ENCODE peak calls at places on chromosomes 13 and 19, in ten cellular contexts. One of them, this sample, is unnamed.
A peak's percentile ranks its signal among the peaks of the same experiment; 100 is the strongest.

GRCh38 chr13:98528663-98529064 is 48.2 kb downstream of the STK24 start:
- DNase-seq in ovary: no peak
- DNase-seq in T-helper 2 cell: no peak
- DNase-seq in lower leg skin: no peak
- DNase-seq in body of pancreas: no peak
- DNase-seq in stimulated activated CD4-positive, alpha-beta T cell treated with anti-CD3 and anti-CD28 coated beads, Interleukin-15, amount 100 ng/mL, for 1 hour: no peak
- DNase-seq in NCI-H1694 treated with DMSO at 0.1 percent for 48 hours: no peak
- DNase-seq in nucleus accumbens: no peak
- DNase-seq in activated CD8-positive, alpha-beta memory T cell treated with anti-CD3 and anti-CD28 coated beads for 48 hours: no peak
- DNase-seq in cardiac muscle cell: no peak
- DNase-seq in this sample: no peak

GRCh38 chr13:63643543-63643942 is 2227.9 kb upstream of the PCDH20 start:
- DNase-seq in ovary: no peak
- DNase-seq in T-helper 2 cell: no peak
- DNase-seq in lower leg skin: no peak
- DNase-seq in body of pancreas: no peak
- DNase-seq in stimulated activated CD4-positive, alpha-beta T cell treated with anti-CD3 and anti-CD28 coated beads, Interleukin-15, amount 100 ng/mL, for 1 hour: no peak
- DNase-seq in NCI-H1694 treated with DMSO at 0.1 percent for 48 hours: no peak
- DNase-seq in nucleus accumbens: no peak
- DNase-seq in activated CD8-positive, alpha-beta memory T cell treated with anti-CD3 and anti-CD28 coated beads for 48 hours: no peak
- DNase-seq in cardiac muscle cell: no peak
- DNase-seq in this sample: no peak

GRCh38 chr19:2362039-2362969 is 2.2 kb downstream of the TMPRSS9 start:
- DNase-seq in ovary: no peak
- DNase-seq in T-helper 2 cell: no peak
- DNase-seq in lower leg skin: no peak
- DNase-seq in body of pancreas: no peak
- DNase-seq in stimulated activated CD4-positive, alpha-beta T cell treated with anti-CD3 and anti-CD28 coated beads, Interleukin-15, amount 100 ng/mL, for 1 hour: no peak
- DNase-seq in NCI-H1694 treated with DMSO at 0.1 percent for 48 hours: no peak
- DNase-seq in nucleus accumbens: no peak
- DNase-seq in activated CD8-positive, alpha-beta memory T cell treated with anti-CD3 and anti-CD28 coated beads for 48 hours: no peak
- DNase-seq in cardiac muscle cell: no peak
- DNase-seq in this sample: no peak

GRCh38 chr19:634975-635652 is 1.8 kb upstream of the POLRMT start:
- DNase-seq in ovary: no peak
- DNase-seq in T-helper 2 cell: no peak
- DNase-seq in lower leg skin: no peak
- DNase-seq in body of pancreas: no peak
- DNase-seq in stimulated activated CD4-positive, alpha-beta T cell treated with anti-CD3 and anti-CD28 coated beads, Interleukin-15, amount 100 ng/mL, for 1 hour: no peak
- DNase-seq in NCI-H1694 treated with DMSO at 0.1 percent for 48 hours: no peak
- DNase-seq in nucleus accumbens: no peak
- DNase-seq in activated CD8-positive, alpha-beta memory T cell treated with anti-CD3 and anti-CD28 coated beads for 48 hours: no peak
- DNase-seq in cardiac muscle cell: no peak
- DNase-seq in this sample: no peak

GRCh38 chr19:39125554-39126311 is at the start of gene PAK4:
- DNase-seq in ovary: peak; percentile 98
- DNase-seq in T-helper 2 cell: peak; percentile 95
- DNase-seq in lower leg skin: peak; percentile 97
- DNase-seq in body of pancreas: peak; percentile 99
- DNase-seq in stimulated activated CD4-positive, alpha-beta T cell treated with anti-CD3 and anti-CD28 coated beads, Interleukin-15, amount 100 ng/mL, for 1 hour: peak; percentile 94
- DNase-seq in NCI-H1694 treated with DMSO at 0.1 percent for 48 hours: peak; percentile 96
- DNase-seq in nucleus accumbens: peak; percentile 94
- DNase-seq in activated CD8-positive, alpha-beta memory T cell treated with anti-CD3 and anti-CD28 coated beads for 48 hours: peak; percentile 98
- DNase-seq in cardiac muscle cell: peak; percentile 98
- DNase-seq in this sample: peak; percentile 100

GRCh38 chr19:54928299-54928698 is 19.0 kb downstream of the NLRP7 start:
- DNase-seq in ovary: no peak
- DNase-seq in T-helper 2 cell: no peak
- DNase-seq in lower leg skin: no peak
- DNase-seq in body of pancreas: no peak
- DNase-seq in stimulated activated CD4-positive, alpha-beta T cell treated with anti-CD3 and anti-CD28 coated beads, Interleukin-15, amount 100 ng/mL, for 1 hour: no peak
- DNase-seq in NCI-H1694 treated with DMSO at 0.1 percent for 48 hours: no peak
- DNase-seq in nucleus accumbens: no peak
- DNase-seq in activated CD8-positive, alpha-beta memory T cell treated with anti-CD3 and anti-CD28 coated beads for 48 hours: no peak
- DNase-seq in cardiac muscle cell: no peak
- DNase-seq in this sample: no peak

GRCh38 chr19:13796301-13797057 is 1.2 kb downstream of the ZSWIM4 start:
- DNase-seq in ovary: peak; percentile 82
- DNase-seq in T-helper 2 cell: no peak
- DNase-seq in lower leg skin: peak; percentile 60
- DNase-seq in body of pancreas: peak; percentile 76
- DNase-seq in stimulated activated CD4-positive, alpha-beta T cell treated with anti-CD3 and anti-CD28 coated beads, Interleukin-15, amount 100 ng/mL, for 1 hour: no peak
- DNase-seq in NCI-H1694 treated with DMSO at 0.1 percent for 48 hours: no peak
- DNase-seq in nucleus accumbens: no peak
- DNase-seq in activated CD8-positive, alpha-beta memory T cell treated with anti-CD3 and anti-CD28 coated beads for 48 hours: no peak
- DNase-seq in cardiac muscle cell: no peak
- DNase-seq in this sample: no peak

GRCh38 chr19:11377237-11377636 is 2.8 kb downstream of the SWSAP1 start:
- DNase-seq in ovary: peak; percentile 70
- DNase-seq in T-helper 2 cell: no peak
- DNase-seq in lower leg skin: peak; percentile 44
- DNase-seq in body of pancreas: peak; percentile 46
- DNase-seq in stimulated activated CD4-positive, alpha-beta T cell treated with anti-CD3 and anti-CD28 coated beads, Interleukin-15, amount 100 ng/mL, for 1 hour: no peak
- DNase-seq in NCI-H1694 treated with DMSO at 0.1 percent for 48 hours: no peak
- DNase-seq in nucleus accumbens: no peak
- DNase-seq in activated CD8-positive, alpha-beta memory T cell treated with anti-CD3 and anti-CD28 coated beads for 48 hours: no peak
- DNase-seq in cardiac muscle cell: no peak
- DNase-seq in this sample: no peak

GRCh38 chr13:26424181-26424580 is 133.3 kb upstream of the WASF3 start:
- DNase-seq in ovary: no peak
- DNase-seq in T-helper 2 cell: no peak
- DNase-seq in lower leg skin: no peak
- DNase-seq in body of pancreas: no peak
- DNase-seq in stimulated activated CD4-positive, alpha-beta T cell treated with anti-CD3 and anti-CD28 coated beads, Interleukin-15, amount 100 ng/mL, for 1 hour: no peak
- DNase-seq in NCI-H1694 treated with DMSO at 0.1 percent for 48 hours: no peak
- DNase-seq in nucleus accumbens: no peak
- DNase-seq in activated CD8-positive, alpha-beta memory T cell treated with anti-CD3 and anti-CD28 coated beads for 48 hours: no peak
- DNase-seq in cardiac muscle cell: no peak
- DNase-seq in this sample: no peak

GRCh38 chr13:94030415-94031119 is 448.9 kb downstream of the DCT start:
- DNase-seq in ovary: no peak
- DNase-seq in T-helper 2 cell: no peak
- DNase-seq in lower leg skin: no peak
- DNase-seq in body of pancreas: no peak
- DNase-seq in stimulated activated CD4-positive, alpha-beta T cell treated with anti-CD3 and anti-CD28 coated beads, Interleukin-15, amount 100 ng/mL, for 1 hour: no peak
- DNase-seq in NCI-H1694 treated with DMSO at 0.1 percent for 48 hours: no peak
- DNase-seq in nucleus accumbens: no peak
- DNase-seq in activated CD8-positive, alpha-beta memory T cell treated with anti-CD3 and anti-CD28 coated beads for 48 hours: no peak
- DNase-seq in cardiac muscle cell: peak; percentile 48
- DNase-seq in this sample: no peak

GRCh38 chr19:14248578-14249011 is 42.6 kb upstream of the ADGRL1 start:
- DNase-seq in ovary: peak; percentile 45
- DNase-seq in T-helper 2 cell: peak; percentile 10
- DNase-seq in lower leg skin: no peak
- DNase-seq in body of pancreas: peak; percentile 19
- DNase-seq in stimulated activated CD4-positive, alpha-beta T cell treated with anti-CD3 and anti-CD28 coated beads, Interleukin-15, amount 100 ng/mL, for 1 hour: peak; percentile 37
- DNase-seq in NCI-H1694 treated with DMSO at 0.1 percent for 48 hours: peak; percentile 45
- DNase-seq in nucleus accumbens: peak; percentile 57
- DNase-seq in activated CD8-positive, alpha-beta memory T cell treated with anti-CD3 and anti-CD28 coated beads for 48 hours: peak; percentile 14
- DNase-seq in cardiac muscle cell: peak; percentile 82
- DNase-seq in this sample: no peak

GRCh38 chr19:33532859-33533455 is 11.4 kb upstream of the PEPD start:
- DNase-seq in ovary: no peak
- DNase-seq in T-helper 2 cell: no peak
- DNase-seq in lower leg skin: no peak
- DNase-seq in body of pancreas: no peak
- DNase-seq in stimulated activated CD4-positive, alpha-beta T cell treated with anti-CD3 and anti-CD28 coated beads, Interleukin-15, amount 100 ng/mL, for 1 hour: no peak
- DNase-seq in NCI-H1694 treated with DMSO at 0.1 percent for 48 hours: no peak
- DNase-seq in nucleus accumbens: no peak
- DNase-seq in activated CD8-positive, alpha-beta memory T cell treated with anti-CD3 and anti-CD28 coated beads for 48 hours: no peak
- DNase-seq in cardiac muscle cell: no peak
- DNase-seq in this sample: no peak

GRCh38 chr19:16737909-16738308 is 18.3 kb downstream of the NWD1 start:
- DNase-seq in ovary: peak; percentile 38
- DNase-seq in T-helper 2 cell: no peak
- DNase-seq in lower leg skin: no peak
- DNase-seq in body of pancreas: no peak
- DNase-seq in stimulated activated CD4-positive, alpha-beta T cell treated with anti-CD3 and anti-CD28 coated beads, Interleukin-15, amount 100 ng/mL, for 1 hour: no peak
- DNase-seq in NCI-H1694 treated with DMSO at 0.1 percent for 48 hours: no peak
- DNase-seq in nucleus accumbens: no peak
- DNase-seq in activated CD8-positive, alpha-beta memory T cell treated with anti-CD3 and anti-CD28 coated beads for 48 hours: no peak
- DNase-seq in cardiac muscle cell: no peak
- DNase-seq in this sample: no peak

GRCh38 chr19:44635581-44636438 is 7.9 kb upstream of the PVR start:
- DNase-seq in ovary: no peak
- DNase-seq in T-helper 2 cell: no peak
- DNase-seq in lower leg skin: no peak
- DNase-seq in body of pancreas: no peak
- DNase-seq in stimulated activated CD4-positive, alpha-beta T cell treated with anti-CD3 and anti-CD28 coated beads, Interleukin-15, amount 100 ng/mL, for 1 hour: no peak
- DNase-seq in NCI-H1694 treated with DMSO at 0.1 percent for 48 hours: no peak
- DNase-seq in nucleus accumbens: no peak
- DNase-seq in activated CD8-positive, alpha-beta memory T cell treated with anti-CD3 and anti-CD28 coated beads for 48 hours: no peak
- DNase-seq in cardiac muscle cell: no peak
- DNase-seq in this sample: no peak

GRCh38 chr19:49605605-49606004 is 14.6 kb downstream of the PRR12 start:
- DNase-seq in ovary: no peak
- DNase-seq in T-helper 2 cell: no peak
- DNase-seq in lower leg skin: no peak
- DNase-seq in body of pancreas: no peak
- DNase-seq in stimulated activated CD4-positive, alpha-beta T cell treated with anti-CD3 and anti-CD28 coated beads, Interleukin-15, amount 100 ng/mL, for 1 hour: no peak
- DNase-seq in NCI-H1694 treated with DMSO at 0.1 percent for 48 hours: no peak
- DNase-seq in nucleus accumbens: no peak
- DNase-seq in activated CD8-positive, alpha-beta memory T cell treated with anti-CD3 and anti-CD28 coated beads for 48 hours: no peak
- DNase-seq in cardiac muscle cell: no peak
- DNase-seq in this sample: no peak

GRCh38 chr19:22784051-22784450 is at the start of gene ZNF99:
- DNase-seq in ovary: peak; percentile 31
- DNase-seq in T-helper 2 cell: no peak
- DNase-seq in lower leg skin: no peak
- DNase-seq in body of pancreas: peak; percentile 12
- DNase-seq in stimulated activated CD4-positive, alpha-beta T cell treated with anti-CD3 and anti-CD28 coated beads, Interleukin-15, amount 100 ng/mL, for 1 hour: no peak
- DNase-seq in NCI-H1694 treated with DMSO at 0.1 percent for 48 hours: no peak
- DNase-seq in nucleus accumbens: peak; percentile 53
- DNase-seq in activated CD8-positive, alpha-beta memory T cell treated with anti-CD3 and anti-CD28 coated beads for 48 hours: no peak
- DNase-seq in cardiac muscle cell: no peak
- DNase-seq in this sample: no peak

GRCh38 chr13:113421673-113422270 is 31.5 kb downstream of the ADPRHL1 start:
- DNase-seq in ovary: peak; percentile 53
- DNase-seq in T-helper 2 cell: no peak
- DNase-seq in lower leg skin: no peak
- DNase-seq in body of pancreas: no peak
- DNase-seq in stimulated activated CD4-positive, alpha-beta T cell treated with anti-CD3 and anti-CD28 coated beads, Interleukin-15, amount 100 ng/mL, for 1 hour: no peak
- DNase-seq in NCI-H1694 treated with DMSO at 0.1 percent for 48 hours: no peak
- DNase-seq in nucleus accumbens: no peak
- DNase-seq in activated CD8-positive, alpha-beta memory T cell treated with anti-CD3 and anti-CD28 coated beads for 48 hours: no peak
- DNase-seq in cardiac muscle cell: no peak
- DNase-seq in this sample: no peak

GRCh38 chr13:38866649-38867048 is 124.0 kb downstream of the STOML3 start:
- DNase-seq in ovary: no peak
- DNase-seq in T-helper 2 cell: no peak
- DNase-seq in lower leg skin: no peak
- DNase-seq in body of pancreas: no peak
- DNase-seq in stimulated activated CD4-positive, alpha-beta T cell treated with anti-CD3 and anti-CD28 coated beads, Interleukin-15, amount 100 ng/mL, for 1 hour: no peak
- DNase-seq in NCI-H1694 treated with DMSO at 0.1 percent for 48 hours: peak; percentile 1
- DNase-seq in nucleus accumbens: no peak
- DNase-seq in activated CD8-positive, alpha-beta memory T cell treated with anti-CD3 and anti-CD28 coated beads for 48 hours: no peak
- DNase-seq in cardiac muscle cell: no peak
- DNase-seq in this sample: no peak

GRCh38 chr19:4744451-4745170 is 21.0 kb upstream of the DPP9 start:
- DNase-seq in ovary: peak; percentile 80
- DNase-seq in T-helper 2 cell: no peak
- DNase-seq in lower leg skin: peak; percentile 46
- DNase-seq in body of pancreas: peak; percentile 34
- DNase-seq in stimulated activated CD4-positive, alpha-beta T cell treated with anti-CD3 and anti-CD28 coated beads, Interleukin-15, amount 100 ng/mL, for 1 hour: no peak
- DNase-seq in NCI-H1694 treated with DMSO at 0.1 percent for 48 hours: no peak
- DNase-seq in nucleus accumbens: no peak
- DNase-seq in activated CD8-positive, alpha-beta memory T cell treated with anti-CD3 and anti-CD28 coated beads for 48 hours: no peak
- DNase-seq in cardiac muscle cell: no peak
- DNase-seq in this sample: no peak

GRCh38 chr13:100722517-100722916 is 47.9 kb upstream of the TMTC4 start:
- DNase-seq in ovary: no peak
- DNase-seq in T-helper 2 cell: no peak
- DNase-seq in lower leg skin: no peak
- DNase-seq in body of pancreas: no peak
- DNase-seq in stimulated activated CD4-positive, alpha-beta T cell treated with anti-CD3 and anti-CD28 coated beads, Interleukin-15, amount 100 ng/mL, for 1 hour: no peak
- DNase-seq in NCI-H1694 treated with DMSO at 0.1 percent for 48 hours: no peak
- DNase-seq in nucleus accumbens: no peak
- DNase-seq in activated CD8-positive, alpha-beta memory T cell treated with anti-CD3 and anti-CD28 coated beads for 48 hours: no peak
- DNase-seq in cardiac muscle cell: no peak
- DNase-seq in this sample: no peak

GRCh38 chr13:83950284-83950683 is 68.0 kb upstream of the SLITRK1 start:
- DNase-seq in ovary: no peak
- DNase-seq in T-helper 2 cell: no peak
- DNase-seq in lower leg skin: no peak
- DNase-seq in body of pancreas: no peak
- DNase-seq in stimulated activated CD4-positive, alpha-beta T cell treated with anti-CD3 and anti-CD28 coated beads, Interleukin-15, amount 100 ng/mL, for 1 hour: no peak
- DNase-seq in NCI-H1694 treated with DMSO at 0.1 percent for 48 hours: no peak
- DNase-seq in nucleus accumbens: no peak
- DNase-seq in activated CD8-positive, alpha-beta memory T cell treated with anti-CD3 and anti-CD28 coated beads for 48 hours: no peak
- DNase-seq in cardiac muscle cell: no peak
- DNase-seq in this sample: no peak

GRCh38 chr13:27036236-27036981 is 135.2 kb downstream of the USP12 start:
- DNase-seq in ovary: no peak
- DNase-seq in T-helper 2 cell: no peak
- DNase-seq in lower leg skin: no peak
- DNase-seq in body of pancreas: no peak
- DNase-seq in stimulated activated CD4-positive, alpha-beta T cell treated with anti-CD3 and anti-CD28 coated beads, Interleukin-15, amount 100 ng/mL, for 1 hour: no peak
- DNase-seq in NCI-H1694 treated with DMSO at 0.1 percent for 48 hours: no peak
- DNase-seq in nucleus accumbens: no peak
- DNase-seq in activated CD8-positive, alpha-beta memory T cell treated with anti-CD3 and anti-CD28 coated beads for 48 hours: no peak
- DNase-seq in cardiac muscle cell: no peak
- DNase-seq in this sample: no peak

GRCh38 chr13:51363625-51364024 is 24.1 kb downstream of the SERPINE3 start:
- DNase-seq in ovary: no peak
- DNase-seq in T-helper 2 cell: no peak
- DNase-seq in lower leg skin: no peak
- DNase-seq in body of pancreas: no peak
- DNase-seq in stimulated activated CD4-positive, alpha-beta T cell treated with anti-CD3 and anti-CD28 coated beads, Interleukin-15, amount 100 ng/mL, for 1 hour: no peak
- DNase-seq in NCI-H1694 treated with DMSO at 0.1 percent for 48 hours: no peak
- DNase-seq in nucleus accumbens: no peak
- DNase-seq in activated CD8-positive, alpha-beta memory T cell treated with anti-CD3 and anti-CD28 coated beads for 48 hours: no peak
- DNase-seq in cardiac muscle cell: no peak
- DNase-seq in this sample: no peak

GRCh38 chr13:42878721-42879120 is 97.3 kb downstream of the FAM216B start:
- DNase-seq in ovary: no peak
- DNase-seq in T-helper 2 cell: no peak
- DNase-seq in lower leg skin: no peak
- DNase-seq in body of pancreas: no peak
- DNase-seq in stimulated activated CD4-positive, alpha-beta T cell treated with anti-CD3 and anti-CD28 coated beads, Interleukin-15, amount 100 ng/mL, for 1 hour: no peak
- DNase-seq in NCI-H1694 treated with DMSO at 0.1 percent for 48 hours: no peak
- DNase-seq in nucleus accumbens: no peak
- DNase-seq in activated CD8-positive, alpha-beta memory T cell treated with anti-CD3 and anti-CD28 coated beads for 48 hours: no peak
- DNase-seq in cardiac muscle cell: no peak
- DNase-seq in this sample: no peak

GRCh38 chr19:313988-314815 is 23.0 kb upstream of the PLPP2 start:
- DNase-seq in ovary: peak; percentile 8
- DNase-seq in T-helper 2 cell: no peak
- DNase-seq in lower leg skin: no peak
- DNase-seq in body of pancreas: no peak
- DNase-seq in stimulated activated CD4-positive, alpha-beta T cell treated with anti-CD3 and anti-CD28 coated beads, Interleukin-15, amount 100 ng/mL, for 1 hour: no peak
- DNase-seq in NCI-H1694 treated with DMSO at 0.1 percent for 48 hours: no peak
- DNase-seq in nucleus accumbens: no peak
- DNase-seq in activated CD8-positive, alpha-beta memory T cell treated with anti-CD3 and anti-CD28 coated beads for 48 hours: no peak
- DNase-seq in cardiac muscle cell: no peak
- DNase-seq in this sample: no peak

GRCh38 chr19:53333071-53333465 is 481 bp upstream of the ZNF845 start:
- DNase-seq in ovary: peak; percentile 56
- DNase-seq in T-helper 2 cell: peak; percentile 23
- DNase-seq in lower leg skin: peak; percentile 21
- DNase-seq in body of pancreas: peak; percentile 52
- DNase-seq in stimulated activated CD4-positive, alpha-beta T cell treated with anti-CD3 and anti-CD28 coated beads, Interleukin-15, amount 100 ng/mL, for 1 hour: peak; percentile 3
- DNase-seq in NCI-H1694 treated with DMSO at 0.1 percent for 48 hours: no peak
- DNase-seq in nucleus accumbens: peak; percentile 37
- DNase-seq in activated CD8-positive, alpha-beta memory T cell treated with anti-CD3 and anti-CD28 coated beads for 48 hours: no peak
- DNase-seq in cardiac muscle cell: peak; percentile 67
- DNase-seq in this sample: no peak

GRCh38 chr13:111468037-111468959 is 147.9 kb downstream of the TEX29 start:
- DNase-seq in ovary: no peak
- DNase-seq in T-helper 2 cell: no peak
- DNase-seq in lower leg skin: no peak
- DNase-seq in body of pancreas: no peak
- DNase-seq in stimulated activated CD4-positive, alpha-beta T cell treated with anti-CD3 and anti-CD28 coated beads, Interleukin-15, amount 100 ng/mL, for 1 hour: no peak
- DNase-seq in NCI-H1694 treated with DMSO at 0.1 percent for 48 hours: no peak
- DNase-seq in nucleus accumbens: no peak
- DNase-seq in activated CD8-positive, alpha-beta memory T cell treated with anti-CD3 and anti-CD28 coated beads for 48 hours: no peak
- DNase-seq in cardiac muscle cell: no peak
- DNase-seq in this sample: no peak

GRCh38 chr19:23283925-23284324 is 33.7 kb upstream of the ZNF724 start:
- DNase-seq in ovary: peak; percentile 23
- DNase-seq in T-helper 2 cell: peak; percentile 48
- DNase-seq in lower leg skin: no peak
- DNase-seq in body of pancreas: peak; percentile 60
- DNase-seq in stimulated activated CD4-positive, alpha-beta T cell treated with anti-CD3 and anti-CD28 coated beads, Interleukin-15, amount 100 ng/mL, for 1 hour: peak; percentile 45
- DNase-seq in NCI-H1694 treated with DMSO at 0.1 percent for 48 hours: peak; percentile 19
- DNase-seq in nucleus accumbens: no peak
- DNase-seq in activated CD8-positive, alpha-beta memory T cell treated with anti-CD3 and anti-CD28 coated beads for 48 hours: no peak
- DNase-seq in cardiac muscle cell: peak; percentile 18
- DNase-seq in this sample: no peak